ENCODE peak calls at places on chromosomes 12 and 14, in four cellular contexts. L, F, A and T are unnamed samples.

GRCh38 chr14:65403231-65403630 is 9.3 kb upstream of the FUT8 start:
- DNase-seq in F (no peak), A (no peak), L (peak; percentile 46), T (no peak)

GRCh38 chr12:103799504-103800251 is 41.4 kb downstream of the NT5DC3 start:
- DNase-seq in L (peak; percentile 25), A (no peak), F (peak; percentile 25), T (peak; percentile 30)

GRCh38 chr14:75339059-75339458 is 60.4 kb downstream of the FOS start:
- DNase-seq in L (no peak), F (no peak), A (no peak), T (no peak)

GRCh38 chr14:30389134-30389900 is 169.6 kb upstream of the G2E3 start:
- DNase-seq in L (peak; percentile 43), A (no peak), F (no peak), T (no peak)

GRCh38 chr14:52873694-52874093 is 77.2 kb downstream of the FERMT2 start:
- DNase-seq in F (no peak), A (no peak), L (no peak), T (no peak)

GRCh38 chr12:34299802-34300193 is 277.5 kb downstream of the ALG10 start:
- DNase-seq in A (no peak), L (no peak), F (no peak), T (no peak)

GRCh38 chr12:54378791-54379400 is 5.6 kb downstream of the ZNF385A start:
- DNase-seq in L (peak; percentile 67), F (peak; percentile 91), A (peak; percentile 80), T (peak; percentile 94)

GRCh38 chr14:54050759-54051158 is 94.1 kb upstream of the BMP4 start:
- DNase-seq in A (no peak), L (no peak), F (no peak), T (no peak)

GRCh38 chr12:53890081-53890480 is 48.5 kb upstream of the HOXC13 start:
- DNase-seq in F (no peak), A (no peak), L (no peak), T (no peak)

GRCh38 chr12:132327351-132328171 is 1.8 kb downstream of the GALNT9 start:
- DNase-seq in F (no peak), L (peak; percentile 73), A (no peak), T (no peak)

GRCh38 chr12:121789800-121790748 is 3.4 kb downstream of the RHOF start:
- DNase-seq in L (no peak), A (no peak), F (no peak), T (no peak)

GRCh38 chr14:31992051-31992450 is 85.1 kb upstream of the ARHGAP5 start:
- DNase-seq in A (no peak), L (peak; percentile 89), F (no peak), T (no peak)

GRCh38 chr14:105292810-105293711 is 7.7 kb downstream of the BRF1 start:
- DNase-seq in L (no peak), A (no peak), F (no peak), T (peak; percentile 34)

GRCh38 chr14:25516838-25517237 is 466.9 kb upstream of the STXBP6 start:
- DNase-seq in A (peak; percentile 48), L (no peak), F (no peak), T (peak; percentile 75)

GRCh38 chr12:2239376-2240010 is 186.7 kb downstream of the CACNA1C start:
- DNase-seq in F (no peak), L (no peak), A (no peak), T (no peak)

GRCh38 chr14:101087614-101088394 is 184.3 kb upstream of the RTL1 start:
- DNase-seq in L (peak; percentile 73), A (peak; percentile 14), F (no peak), T (no peak)